ENCODE peak calls at places on chromosomes 5 and 9, in seven cellular contexts. S is right atrium auricular region; W is CD8-positive, alpha-beta T cell; M is PC-3; X is cardiac muscle cell; Y is CD8-positive, alpha-beta memory T cell; H is heart left ventricle. I is an unnamed sample.
A peak's percentile ranks its signal among the peaks of the same experiment; 100 is the strongest.

GRCh38 chr9:95171001-95171400 is 146.5 kb downstream of the FANCC start:
- DNase-seq in S (no peak), W (no peak), H (no peak), X (peak; percentile 45), M (peak; percentile 54), Y (no peak), I (peak; percentile 54)

GRCh38 chr9:16000826-16001225 is 448.0 kb downstream of the CCDC171 start:
- DNase-seq in X (no peak), H (no peak), M (no peak), Y (no peak), S (no peak), W (no peak), I (no peak)

GRCh38 chr9:113544001-113544340 is 80.4 kb downstream of the RGS3 start:
- DNase-seq in S (no peak), M (no peak), W (no peak), Y (no peak), X (no peak), H (no peak), I (no peak)

GRCh38 chr9:108885643-108886348 is 23.7 kb downstream of the ACTL7A start:
- DNase-seq in S (no peak), Y (no peak), X (peak; percentile 90), H (no peak), W (no peak), M (peak; percentile 80), I (peak; percentile 10)

GRCh38 chr9:113468716-113469448 is 5.4 kb downstream of the RGS3 start:
- DNase-seq in Y (no peak), S (peak; percentile 59), H (peak; percentile 76), X (no peak), W (no peak), M (no peak), I (no peak)

GRCh38 chr9:125099816-125100215 is 43.5 kb downstream of the SCAI start:
- DNase-seq in M (no peak), Y (no peak), W (no peak), H (no peak), X (no peak), S (no peak), I (no peak)

GRCh38 chr9:109315889-109316640 is 4.8 kb downstream of the EPB41L4B start:
- DNase-seq in S (peak; percentile 78), M (peak; percentile 96), W (no peak), X (peak; percentile 53), Y (no peak), H (peak; percentile 85), I (no peak)

GRCh38 chr5:176626876-176627236 is 3.5 kb downstream of the SNCB start:
- DNase-seq in W (no peak), Y (no peak), M (no peak), S (no peak), H (no peak), X (no peak), I (no peak)

GRCh38 chr5:37606632-37607248 is 227.6 kb downstream of the WDR70 start:
- DNase-seq in S (no peak), Y (no peak), W (no peak), M (no peak), X (no peak), H (no peak), I (no peak)

GRCh38 chr5:151195622-151196021 is 28.3 kb downstream of the CCDC69 start:
- DNase-seq in Y (no peak), X (peak; percentile 95), H (no peak), S (peak; percentile 56), M (no peak), W (peak; percentile 25), I (no peak)

GRCh38 chr9:33381231-33381791 is 21.1 kb downstream of the AQP7 start:
- DNase-seq in W (no peak), S (no peak), M (no peak), H (no peak), Y (no peak), X (no peak), I (no peak)

GRCh38 chr9:127305450-127306226 is 41.1 kb downstream of the GARNL3 start:
- DNase-seq in W (no peak), S (no peak), X (no peak), M (no peak), H (no peak), Y (no peak), I (no peak)

GRCh38 chr5:68279960-68280359 is 64.4 kb downstream of the PIK3R1 start:
- DNase-seq in Y (peak; percentile 40), M (no peak), X (no peak), W (no peak), H (no peak), S (no peak), I (peak; percentile 86)

GRCh38 chr5:61933787-61934626 is 372.0 kb upstream of the KIF2A start:
- DNase-seq in H (peak; percentile 35), S (no peak), Y (no peak), X (peak; percentile 60), M (peak; percentile 68), W (no peak), I (peak; percentile 20)

GRCh38 chr5:174229640-174230350 is 184.3 kb downstream of the NSG2 start:
- DNase-seq in S (no peak), H (no peak), X (peak; percentile 31), W (no peak), M (peak; percentile 20), Y (no peak), I (no peak)

GRCh38 chr5:36897616-36898015 is 21.0 kb downstream of the NIPBL start:
- DNase-seq in X (peak; percentile 35), H (no peak), W (no peak), M (no peak), Y (no peak), S (no peak), I (no peak)

GRCh38 chr5:155085282-155085990 is 71.9 kb downstream of the KIF4B start:
- DNase-seq in X (no peak), W (no peak), S (no peak), M (peak; percentile 25), H (no peak), Y (no peak), I (no peak)

GRCh38 chr5:127409236-127409921 is 108.1 kb upstream of the PRRC1 start:
- DNase-seq in X (no peak), S (no peak), M (no peak), Y (no peak), H (no peak), W (no peak), I (no peak)

GRCh38 chr5:176447538-176447981 is 625 bp upstream of the FAF2 start:
- DNase-seq in M (peak; percentile 17), H (no peak), Y (no peak), X (no peak), W (no peak), S (no peak), I (no peak)

GRCh38 chr9:1637401-1637800 is 377.7 kb upstream of the SMARCA2 start:
- DNase-seq in W (no peak), H (no peak), X (no peak), S (no peak), M (no peak), Y (no peak), I (no peak)

GRCh38 chr9:99660191-99660636 is 161.5 kb upstream of the NR4A3 start:
- DNase-seq in Y (no peak), X (no peak), S (no peak), H (no peak), M (no peak), W (no peak), I (no peak)

GRCh38 chr9:84832453-84832852 is 162.9 kb downstream of the NTRK2 start:
- DNase-seq in S (no peak), M (no peak), X (no peak), W (no peak), Y (no peak), H (no peak), I (no peak)

GRCh38 chr9:5610491-5610890 is 18.4 kb upstream of the RIC1 start:
- DNase-seq in Y (no peak), W (no peak), X (no peak), S (no peak), M (no peak), H (no peak), I (no peak)

GRCh38 chr9:5612187-5612535 is 16.7 kb upstream of the RIC1 start:
- DNase-seq in S (no peak), X (no peak), W (no peak), M (no peak), Y (no peak), H (no peak), I (no peak)

GRCh38 chr9:5611321-5612186 is 17.4 kb upstream of the RIC1 start:
- DNase-seq in Y (no peak), X (no peak), H (no peak), M (no peak), W (no peak), S (no peak), I (no peak)

GRCh38 chr9:5614192-5614591 is 14.7 kb upstream of the RIC1 start:
- DNase-seq in M (no peak), S (no peak), X (no peak), Y (no peak), H (no peak), W (no peak), I (no peak)

GRCh38 chr9:5608298-5609254 is 20.3 kb upstream of the RIC1 start:
- DNase-seq in X (peak; percentile 20), Y (no peak), S (no peak), M (no peak), H (no peak), W (no peak), I (peak; percentile 22)
- H3K4me3 ChIP-seq in X (no peak overlapping the region), Y (peak overlapping the region; percentile 30), S (peak overlapping the region; percentile 41), M (no peak overlapping the region), H (peak overlapping the region; percentile 43), W (peak overlapping the region; percentile 17), I (peak overlapping the region; percentile 64)

DNA sequence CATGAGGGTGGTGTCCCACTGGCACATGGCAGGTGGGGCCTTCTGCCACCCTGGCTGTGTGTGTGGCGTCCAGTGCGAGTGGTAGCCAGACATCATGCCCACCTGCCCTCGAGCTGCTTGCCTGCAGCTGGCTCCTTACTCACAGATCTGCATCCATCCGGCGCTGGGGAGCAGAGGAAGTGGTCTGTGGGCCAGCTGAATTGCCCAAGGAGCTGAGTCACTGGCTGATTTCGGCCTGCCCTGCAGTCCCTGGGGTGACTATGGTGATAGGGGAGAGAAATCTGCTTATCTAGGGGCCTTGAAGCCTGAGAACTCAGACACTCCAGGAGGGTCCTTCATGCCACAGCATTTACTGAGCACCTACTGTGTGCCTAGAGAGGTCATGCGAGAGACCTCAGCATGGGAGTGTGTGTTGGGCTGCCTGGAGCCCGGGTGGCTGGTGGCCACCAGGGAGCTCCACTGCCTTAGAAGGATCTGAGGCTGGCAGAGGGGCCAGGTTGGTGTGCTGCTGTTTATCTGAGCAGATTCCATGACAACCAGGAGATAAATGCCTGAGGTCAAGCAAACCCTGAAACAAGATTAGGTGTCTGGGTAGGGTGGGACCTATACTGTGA is 57.1 kb downstream of the SLC22A5 start:
- DNase-seq in M (peak; percentile 79), W (peak; percentile 78), H (peak; percentile 82), Y (peak; percentile 61), S (peak; percentile 90), X (peak; percentile 91), I (peak; percentile 53)
- H3K4me1 ChIP-seq in M (peaks cover 66% of the 10 kb centered on the region), W (peaks cover 99% of the 10 kb centered on the region), H (peaks cover 90% of the 10 kb centered on the region), Y (peaks cover 100% of the 10 kb centered on the region), S (no peaks in the 10 kb centered on the region), X (peaks cover 20% of the 10 kb centered on the region), I (peaks cover 100% of the 10 kb centered on the region)

GRCh38 chr5:142783601-142784291 is 13.6 kb downstream of the ARHGAP26 start:
- DNase-seq in W (peak; percentile 59), H (peak; percentile 71), X (peak; percentile 50), Y (peak; percentile 33), S (no peak), M (no peak), I (no peak)
- H3K27ac ChIP-seq in W (peak overlapping the region; percentile 16), H (peak overlapping the region; percentile 77), X (no peak overlapping the region), Y (peak overlapping the region; percentile 38), S (peak overlapping the region; percentile 64), M (no peak overlapping the region), I (no peak overlapping the region)

DNA sequence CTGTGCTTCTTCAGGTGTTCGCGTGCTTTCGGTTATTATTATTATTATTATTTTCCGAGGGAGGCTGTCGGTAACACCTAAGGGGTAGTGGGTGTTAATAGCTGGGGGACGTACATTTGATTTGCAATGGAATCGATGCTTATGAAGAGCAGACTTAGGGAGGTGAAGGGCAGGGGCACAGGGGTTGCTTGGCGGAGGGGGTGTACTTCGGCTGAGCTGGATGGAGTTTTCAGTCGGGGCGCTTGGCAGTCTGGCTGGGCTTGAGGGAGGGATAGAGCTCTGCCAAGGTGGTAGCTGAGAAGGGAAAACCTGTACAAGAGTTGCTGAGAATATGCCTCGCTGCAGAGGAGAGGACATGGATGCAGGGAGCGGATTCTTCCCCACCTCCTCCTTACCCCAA is 611 bp upstream of the PTPRD start:
- DNase-seq in W (no peak), H (no peak), S (no peak), M (no peak), Y (no peak), X (no peak), I (no peak)
- H3K4me3 ChIP-seq in W (no peak overlapping the region), H (no peak overlapping the region), S (peak overlapping the region; percentile 42), M (peak overlapping the region; percentile 67), Y (no peak overlapping the region), X (peak overlapping the region; percentile 69), I (no peak overlapping the region)